ENCODE peak calls at places on chromosomes 13 and 19, in six cellular contexts. P is omental fat pad; Q is tibial nerve; R is CD8-positive, alpha-beta memory T cell; E is psoas muscle; O is RPMI7951. F is an unnamed sample.

GRCh38 chr13:102914629-102914935 is 68.8 kb downstream of the ERCC5 start:
- DNase-seq in E (no peak), Q (no peak), P (no peak), O (peak; percentile 9), R (no peak), F (no peak)

GRCh38 chr19:13794388-13794751 is 873 bp upstream of the ZSWIM4 start:
- DNase-seq in O (peak; percentile 93), E (peak; percentile 82), P (peak; percentile 77), Q (peak; percentile 58), R (no peak), F (no peak)

GRCh38 chr19:1825909-1826556 is 14.0 kb upstream of the ATP8B3 start:
- DNase-seq in O (peak; percentile 50), R (peak; percentile 67), Q (peak; percentile 64), E (peak; percentile 75), P (peak; percentile 83), F (peak; percentile 96)

GRCh38 chr13:26075498-26075897 is 23.7 kb upstream of the SHISA2 start:
- DNase-seq in R (no peak), O (peak; percentile 25), Q (no peak), E (no peak), P (no peak), F (no peak)

GRCh38 chr13:66994097-66994496 is 236.0 kb downstream of the PCDH9 start:
- DNase-seq in E (peak; percentile 51), Q (peak; percentile 28), O (peak; percentile 3), R (no peak), P (no peak), F (peak; percentile 39)

GRCh38 chr13:100811431-100811830 is 136.8 kb upstream of the TMTC4 start:
- DNase-seq in P (no peak), R (no peak), O (no peak), Q (no peak), E (no peak), F (no peak)

GRCh38 chr19:54455786-54456422 is 6.9 kb downstream of the LENG8 start:
- DNase-seq in R (no peak), Q (no peak), P (no peak), O (no peak), E (peak; percentile 12), F (no peak)

GRCh38 chr13:95226476-95226875 is 74.8 kb downstream of the ABCC4 start:
- DNase-seq in E (no peak), P (no peak), R (no peak), O (no peak), Q (no peak), F (peak; percentile 8)

GRCh38 chr13:99949657-99950413 is 21.7 kb downstream of the ZIC5 start:
- DNase-seq in R (no peak), P (no peak), O (no peak), E (no peak), Q (no peak), F (no peak)

GRCh38 chr19:11538232-11539036 is at the start of gene CNN1:
- DNase-seq in Q (no peak), E (peak; percentile 41), R (no peak), P (no peak), O (no peak), F (no peak)

GRCh38 chr13:63088226-63088625 is 1672.6 kb upstream of the PCDH20 start:
- DNase-seq in Q (no peak), P (no peak), E (no peak), O (peak; percentile 10), R (no peak), F (no peak)

GRCh38 chr19:41323023-41323422 is 13.1 kb downstream of the CCDC97 start:
- DNase-seq in P (no peak), O (peak; percentile 94), Q (no peak), R (no peak), E (peak; percentile 58), F (no peak)

GRCh38 chr13:75787249-75787940 is 151.3 kb downstream of the LMO7 start:
- DNase-seq in R (no peak), Q (no peak), O (peak; percentile 60), P (no peak), E (no peak), F (no peak)

GRCh38 chr19:41705393-41706174 is 2.8 kb upstream of the CEACAM5 start:
- DNase-seq in Q (no peak), E (no peak), P (no peak), O (peak; percentile 16), R (peak; percentile 10), F (peak; percentile 54)

GRCh38 chr13:110726726-110727125 is 13.2 kb downstream of the ING1 start:
- DNase-seq in P (no peak), E (no peak), O (no peak), Q (no peak), R (no peak), F (no peak)